ENCODE peak calls at places on chromosome 9, in four cellular contexts. One of them, this sample, is unnamed.

GRCh38 chr9:134969401-134969800 is 51.7 kb upstream of the FCN1 start:
- DNase-seq in H1: no peak
- DNase-seq in mesendoderm: no peak
- DNase-seq in IMR-90: no peak
- DNase-seq in this sample: no peak

GRCh38 chr9:94925751-94926456 is 199.4 kb downstream of the AOPEP start:
- DNase-seq in H1: no peak
- DNase-seq in mesendoderm: no peak
- DNase-seq in IMR-90: no peak
- DNase-seq in this sample: no peak

GRCh38 chr9:26955921-26956886 is at the start of gene IFT74:
- DNase-seq in H1: peak; percentile 91
- DNase-seq in mesendoderm: peak; percentile 99
- DNase-seq in IMR-90: peak; percentile 98
- DNase-seq in this sample: peak; percentile 94

GRCh38 chr9:137077758-137078693 is 709 bp downstream of the UAP1L1 start:
- DNase-seq in H1: no peak
- DNase-seq in mesendoderm: no peak
- DNase-seq in IMR-90: no peak
- DNase-seq in this sample: no peak

GRCh38 chr9:110977259-110977709 is 61.0 kb downstream of the LPAR1 start:
- DNase-seq in H1: no peak
- DNase-seq in mesendoderm: no peak
- DNase-seq in IMR-90: peak; percentile 91
- DNase-seq in this sample: no peak

GRCh38 chr9:125561497-125562148 is 145.4 kb downstream of the MAPKAP1 start:
- DNase-seq in H1: no peak
- DNase-seq in mesendoderm: no peak
- DNase-seq in IMR-90: no peak
- DNase-seq in this sample: no peak

GRCh38 chr9:108743901-108744371 is 111.8 kb downstream of the ACTL7B start:
- DNase-seq in H1: no peak
- DNase-seq in mesendoderm: peak; percentile 14
- DNase-seq in IMR-90: no peak
- DNase-seq in this sample: peak; percentile 60

GRCh38 chr9:6564868-6565267 is 80.7 kb downstream of the GLDC start:
- DNase-seq in H1: no peak
- DNase-seq in mesendoderm: no peak
- DNase-seq in IMR-90: no peak
- DNase-seq in this sample: no peak

GRCh38 chr9:86674475-86674874 is 272.8 kb downstream of the GAS1 start:
- DNase-seq in H1: no peak
- DNase-seq in mesendoderm: peak; percentile 10
- DNase-seq in IMR-90: no peak
- DNase-seq in this sample: no peak

GRCh38 chr9:16192403-16193017 is 639.7 kb downstream of the CCDC171 start:
- DNase-seq in H1: no peak
- DNase-seq in mesendoderm: no peak
- DNase-seq in IMR-90: peak; percentile 65
- DNase-seq in this sample: no peak

GRCh38 chr9:88789785-88790184 is 201.5 kb upstream of the S1PR3 start:
- DNase-seq in H1: no peak
- DNase-seq in mesendoderm: no peak
- DNase-seq in IMR-90: peak; percentile 13
- DNase-seq in this sample: no peak

GRCh38 chr9:99140685-99141314 is 35.9 kb downstream of the TGFBR1 start:
- DNase-seq in H1: no peak
- DNase-seq in mesendoderm: peak; percentile 87
- DNase-seq in IMR-90: peak; percentile 67
- DNase-seq in this sample: peak; percentile 41

GRCh38 chr9:121122450-121123032 is 47.8 kb downstream of the CNTRL start:
- DNase-seq in H1: no peak
- DNase-seq in mesendoderm: no peak
- DNase-seq in IMR-90: no peak
- DNase-seq in this sample: no peak

GRCh38 chr9:114238919-114239879 is 83.7 kb upstream of the ORM1 start:
- DNase-seq in H1: no peak
- DNase-seq in mesendoderm: peak; percentile 91
- DNase-seq in IMR-90: peak; percentile 66
- DNase-seq in this sample: no peak

GRCh38 chr9:70421272-70422180 is 7.1 kb upstream of the KLF9 start:
- DNase-seq in H1: peak; percentile 48
- DNase-seq in mesendoderm: peak; percentile 19
- DNase-seq in IMR-90: peak; percentile 54
- DNase-seq in this sample: no peak

GRCh38 chr9:98647236-98647635 is 61.5 kb downstream of the GABBR2 start:
- DNase-seq in H1: no peak
- DNase-seq in mesendoderm: no peak
- DNase-seq in IMR-90: no peak
- DNase-seq in this sample: no peak

GRCh38 chr9:106784076-106784475 is 78.9 kb upstream of the ZNF462 start:
- DNase-seq in H1: no peak
- DNase-seq in mesendoderm: peak; percentile 63
- DNase-seq in IMR-90: no peak
- DNase-seq in this sample: peak; percentile 3

GRCh38 chr9:135570456-135570855 is 8.9 kb downstream of the PAEP start:
- DNase-seq in H1: no peak
- DNase-seq in mesendoderm: peak; percentile 10
- DNase-seq in IMR-90: no peak
- DNase-seq in this sample: no peak

GRCh38 chr9:134099123-134099761 is 31.4 kb upstream of the BRD3 start:
- DNase-seq in H1: peak; percentile 92
- DNase-seq in mesendoderm: peak; percentile 60
- DNase-seq in IMR-90: peak; percentile 8
- DNase-seq in this sample: no peak

GRCh38 chr9:85522459-85523092 is 219.2 kb downstream of the AGTPBP1 start:
- DNase-seq in H1: peak; percentile 85
- DNase-seq in mesendoderm: peak; percentile 67
- DNase-seq in IMR-90: peak; percentile 25
- DNase-seq in this sample: peak; percentile 26

GRCh38 chr9:120343416-120343815 is 236.6 kb downstream of the CDK5RAP2 start:
- DNase-seq in H1: no peak
- DNase-seq in mesendoderm: no peak
- DNase-seq in IMR-90: no peak
- DNase-seq in this sample: no peak

GRCh38 chr9:91177661-91178280 is 183.9 kb downstream of the AUH start:
- DNase-seq in H1: peak; percentile 24
- DNase-seq in mesendoderm: no peak
- DNase-seq in IMR-90: peak; percentile 65
- DNase-seq in this sample: no peak

GRCh38 chr9:116549786-116550660 is 137.1 kb upstream of the TRIM32 start:
- DNase-seq in H1: no peak
- DNase-seq in mesendoderm: no peak
- DNase-seq in IMR-90: peak; percentile 14
- DNase-seq in this sample: no peak

GRCh38 chr9:134549336-134549735 is 92.3 kb upstream of the COL5A1 start:
- DNase-seq in H1: no peak
- DNase-seq in mesendoderm: no peak
- DNase-seq in IMR-90: no peak
- DNase-seq in this sample: no peak

GRCh38 chr9:3963266-3964019 is 336.4 kb downstream of the GLIS3 start:
- DNase-seq in H1: no peak
- DNase-seq in mesendoderm: no peak
- DNase-seq in IMR-90: peak; percentile 93
- DNase-seq in this sample: no peak

GRCh38 chr9:14910178-14910805 is at the start of gene FREM1:
- DNase-seq in H1: peak; percentile 69
- DNase-seq in mesendoderm: peak; percentile 89
- DNase-seq in IMR-90: no peak
- DNase-seq in this sample: peak; percentile 48
- H2BK5ac ChIP-seq in H1: peak within 1 kb of the TSS; percentile 98
- H2BK5ac ChIP-seq in mesendoderm: peak within 1 kb of the TSS; percentile 93
- H2BK5ac ChIP-seq in IMR-90: no peak within 1 kb of the TSS
- H2BK5ac ChIP-seq in this sample: no peak within 1 kb of the TSS

GRCh38 chr9:127530206-127530941 is 79.1 kb downstream of the LRSAM1 start:
- DNase-seq in H1: no peak
- DNase-seq in mesendoderm: no peak
- DNase-seq in IMR-90: no peak
- DNase-seq in this sample: no peak
- H3K9ac ChIP-seq in H1: no peak overlapping the region
- H3K9ac ChIP-seq in mesendoderm: no peak overlapping the region
- H3K9ac ChIP-seq in IMR-90: no peak overlapping the region
- H3K9ac ChIP-seq in this sample: no peak overlapping the region

GRCh38 chr9:35749515-35750255 is 598 bp downstream of the RGP1 start:
- DNase-seq in H1: no peak
- DNase-seq in mesendoderm: peak; percentile 59
- DNase-seq in IMR-90: no peak
- DNase-seq in this sample: no peak

GRCh38 chr9:35748858-35749514 is at the start of the genes GBA2 and RGP1:
- DNase-seq in H1: peak; percentile 88
- DNase-seq in mesendoderm: peak; percentile 86
- DNase-seq in IMR-90: peak; percentile 43
- DNase-seq in this sample: peak; percentile 67

GRCh38 chr9:35750256-35750531 is 1.1 kb downstream of the RGP1 start:
- DNase-seq in H1: no peak
- DNase-seq in mesendoderm: no peak
- DNase-seq in IMR-90: no peak
- DNase-seq in this sample: no peak

GRCh38 chr9:35746583-35746982 is 2.4 kb downstream of the GBA2 start:
- DNase-seq in H1: no peak
- DNase-seq in mesendoderm: no peak
- DNase-seq in IMR-90: no peak
- DNase-seq in this sample: no peak

DNA sequence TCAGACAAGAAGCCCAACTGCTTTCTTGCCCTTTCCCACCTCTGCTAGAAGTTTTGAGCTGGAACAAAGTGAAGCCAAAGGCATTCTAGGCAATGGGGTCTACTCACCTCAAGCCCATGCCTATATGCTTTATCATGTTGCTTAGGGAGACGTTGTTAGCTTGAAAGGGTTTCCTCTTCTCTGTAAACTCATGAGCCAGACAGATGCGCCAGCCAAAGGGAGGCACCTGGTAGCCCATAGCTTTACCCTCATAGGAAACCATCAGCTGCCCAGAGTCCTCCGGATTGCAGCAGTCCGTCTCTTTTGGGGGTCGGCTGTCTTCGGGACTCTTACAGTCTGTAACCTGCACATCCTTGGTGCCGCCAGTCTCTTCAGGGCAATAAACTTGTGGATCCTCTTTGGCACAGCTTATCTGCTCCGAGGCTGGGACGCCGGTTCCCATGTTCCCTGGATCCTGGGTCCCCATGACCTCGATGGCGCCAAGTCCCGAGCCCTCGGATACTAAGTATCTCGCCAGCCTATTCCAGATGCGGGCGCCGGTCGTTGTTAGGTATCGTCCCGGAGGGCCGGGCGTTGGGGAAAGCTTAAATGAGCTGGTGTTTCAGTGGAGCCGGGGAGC is 680 bp downstream of the GBA2 start:
- DNase-seq in H1: no peak
- DNase-seq in mesendoderm: no peak
- DNase-seq in IMR-90: no peak
- DNase-seq in this sample: no peak
- H2BK5ac ChIP-seq in H1: no peak overlapping the region
- H2BK5ac ChIP-seq in mesendoderm: no peak overlapping the region
- H2BK5ac ChIP-seq in IMR-90: peak overlapping the region; percentile 35
- H2BK5ac ChIP-seq in this sample: peak overlapping the region; percentile 49

GRCh38 chr9:21764736-21765245 is 37.6 kb upstream of the MTAP start:
- DNase-seq in H1: no peak
- DNase-seq in mesendoderm: no peak
- DNase-seq in IMR-90: no peak
- DNase-seq in this sample: no peak

GRCh38 chr9:21766096-21766495 is 36.3 kb upstream of the MTAP start:
- DNase-seq in H1: no peak
- DNase-seq in mesendoderm: no peak
- DNase-seq in IMR-90: no peak
- DNase-seq in this sample: no peak

GRCh38 chr9:21761309-21761901 is 41.0 kb upstream of the MTAP start:
- DNase-seq in H1: no peak
- DNase-seq in mesendoderm: no peak
- DNase-seq in IMR-90: no peak
- DNase-seq in this sample: no peak

GRCh38 chr9:21758540-21758939 is 43.9 kb upstream of the MTAP start:
- DNase-seq in H1: no peak
- DNase-seq in mesendoderm: no peak
- DNase-seq in IMR-90: no peak
- DNase-seq in this sample: no peak

GRCh38 chr9:21762064-21762463 is 40.4 kb upstream of the MTAP start:
- DNase-seq in H1: no peak
- DNase-seq in mesendoderm: no peak
- DNase-seq in IMR-90: no peak
- DNase-seq in this sample: no peak
- H3K9ac ChIP-seq in H1: no peak overlapping the region
- H3K9ac ChIP-seq in mesendoderm: no peak overlapping the region
- H3K9ac ChIP-seq in IMR-90: no peak overlapping the region
- H3K9ac ChIP-seq in this sample: no peak overlapping the region

DNA sequence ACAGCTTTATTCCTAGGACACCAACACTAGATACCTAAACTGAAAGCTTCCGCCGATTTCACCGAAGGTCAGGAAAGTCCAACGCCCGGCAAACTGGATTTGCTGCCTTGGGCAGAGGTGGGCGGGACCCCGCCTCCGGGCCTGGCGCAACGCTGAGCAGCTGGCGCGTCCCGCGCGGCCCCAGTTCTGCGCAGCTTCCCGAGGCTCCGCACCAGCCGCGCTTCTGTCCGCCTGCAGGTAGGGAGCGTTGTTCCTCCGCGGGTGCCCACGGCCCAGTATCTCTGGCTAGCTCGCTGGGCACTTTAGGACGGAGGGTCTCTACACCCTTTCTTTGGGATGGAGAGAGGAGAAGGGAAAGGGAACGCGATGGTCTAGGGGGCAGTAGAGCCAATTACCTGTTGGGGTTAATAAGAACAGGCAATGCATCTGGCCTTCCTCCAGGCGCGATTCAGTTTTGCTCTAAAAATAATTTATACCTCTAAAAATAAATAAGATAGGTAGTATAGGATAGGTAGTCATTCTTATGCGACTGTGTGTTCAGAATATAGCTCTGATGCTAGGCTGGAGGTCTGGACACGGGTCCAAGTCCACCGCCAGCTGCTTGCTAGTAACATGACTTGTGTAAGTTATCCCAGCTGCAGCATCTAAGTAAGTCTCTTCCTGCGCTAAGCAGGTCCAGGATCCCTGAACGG is at the start of gene CD274:
- DNase-seq in H1: peak; percentile 86
- DNase-seq in mesendoderm: peak; percentile 89
- DNase-seq in IMR-90: peak; percentile 93
- DNase-seq in this sample: peak; percentile 61
- H2BK5ac ChIP-seq in H1: no peak within 1 kb of the TSS
- H2BK5ac ChIP-seq in mesendoderm: no peak within 1 kb of the TSS
- H2BK5ac ChIP-seq in IMR-90: peak within 1 kb of the TSS; percentile 82
- H2BK5ac ChIP-seq in this sample: no peak within 1 kb of the TSS

DNA sequence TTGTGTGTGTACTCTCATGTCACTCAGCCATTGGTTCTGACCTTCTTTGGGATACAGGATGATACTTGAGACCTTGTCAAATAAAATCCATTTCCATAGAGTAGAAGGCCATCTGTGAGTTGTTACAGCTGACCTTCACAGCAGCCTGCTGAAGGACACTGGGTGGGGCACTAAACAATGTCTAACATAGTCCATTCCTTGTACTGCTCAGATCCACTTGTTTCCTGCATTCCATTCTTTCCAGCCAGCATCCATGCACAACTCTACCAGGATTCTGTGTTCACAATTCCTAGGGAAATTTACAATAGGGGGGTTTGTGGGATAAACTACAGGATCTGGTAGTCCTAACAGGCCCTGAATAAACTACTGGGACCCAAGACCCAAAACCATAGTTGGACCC is 286.4 kb downstream of the RASEF start:
- DNase-seq in H1: no peak
- DNase-seq in mesendoderm: no peak
- DNase-seq in IMR-90: no peak
- DNase-seq in this sample: no peak
- H3K9ac ChIP-seq in H1: no peak overlapping the region
- H3K9ac ChIP-seq in mesendoderm: no peak overlapping the region
- H3K9ac ChIP-seq in IMR-90: no peak overlapping the region
- H3K9ac ChIP-seq in this sample: no peak overlapping the region

GRCh38 chr9:104810421-104811339 is 46.8 kb downstream of the NIPSNAP3B start:
- DNase-seq in H1: no peak
- DNase-seq in mesendoderm: peak; percentile 26
- DNase-seq in IMR-90: peak; percentile 59
- DNase-seq in this sample: no peak
- H2BK5ac ChIP-seq in H1: peak overlapping the region; percentile 10
- H2BK5ac ChIP-seq in mesendoderm: no peak overlapping the region
- H2BK5ac ChIP-seq in IMR-90: peak overlapping the region; percentile 11
- H2BK5ac ChIP-seq in this sample: no peak overlapping the region